ENCODE peak calls at places on chromosomes 13 and 19, in eight cellular contexts. A is breast epithelium; P is nephron progenitor cell; H is stimulated activated CD4-positive, alpha-beta T cell treated with anti-CD3 and anti-CD28 coated beads, Interleukin-2, amount 100 ng/mL, for 48 hours; K is hepatocyte; C is left ventricle myocardium inferior; U is astrocyte of the spinal cord; X is adrenal gland. I is an unnamed sample.
A peak's percentile ranks its signal among the peaks of the same experiment; 100 is the strongest.

GRCh38 chr19:3658004-3658822 is 31.6 kb upstream of the CACTIN start:
- DNase-seq in A (no peak), P (no peak), H (no peak), K (no peak), C (peak; percentile 40), U (no peak), X (no peak), I (no peak)

GRCh38 chr13:51035469-51035868 is 75.6 kb downstream of the C13orf42 start:
- DNase-seq in A (no peak), P (no peak), H (no peak), K (no peak), C (no peak), U (no peak), X (no peak), I (no peak)

GRCh38 chr19:48635263-48635965 is 1.8 kb downstream of the DBP start:
- DNase-seq in A (no peak), P (peak; percentile 80), H (peak; percentile 61), K (peak; percentile 90), C (peak; percentile 77), U (no peak), X (peak; percentile 81), I (peak; percentile 71)

GRCh38 chr19:55463583-55464031 is 944 bp downstream of the C19orf85 start:
- DNase-seq in A (no peak), P (no peak), H (no peak), K (no peak), C (no peak), U (no peak), X (no peak), I (no peak)

GRCh38 chr13:94947965-94948371 is 235.6 kb upstream of the SOX21 start:
- DNase-seq in A (no peak), P (no peak), H (no peak), K (no peak), C (no peak), U (peak; percentile 58), X (no peak), I (no peak)

GRCh38 chr13:102386461-102386860 is 15.4 kb downstream of the FGF14 start:
- DNase-seq in A (no peak), P (no peak), H (no peak), K (no peak), C (no peak), U (no peak), X (no peak), I (no peak)

GRCh38 chr19:49592486-49593232 is 1.7 kb downstream of the PRR12 start:
- DNase-seq in A (no peak), P (peak; percentile 40), H (no peak), K (peak; percentile 53), C (no peak), U (no peak), X (no peak), I (no peak)

GRCh38 chr13:94054159-94054558 is 425.3 kb downstream of the DCT start:
- DNase-seq in A (no peak), P (peak; percentile 8), H (no peak), K (no peak), C (no peak), U (no peak), X (no peak), I (no peak)

GRCh38 chr19:48443262-48443661 is 2.5 kb upstream of the GRWD1 start:
- DNase-seq in A (no peak), P (no peak), H (no peak), K (no peak), C (no peak), U (no peak), X (no peak), I (no peak)

GRCh38 chr13:27551563-27551962 is 68.8 kb downstream of the LNX2 start:
- DNase-seq in A (no peak), P (no peak), H (no peak), K (peak; percentile 17), C (no peak), U (no peak), X (no peak), I (no peak)

GRCh38 chr13:54226866-54227265 is 1198.3 kb downstream of the OLFM4 start:
- DNase-seq in A (no peak), P (no peak), H (no peak), K (no peak), C (no peak), U (no peak), X (no peak), I (no peak)